ENCODE peak calls at places on chromosomes 1 and 21, in four cellular contexts. W is HepG2, U is SK-N-SH, S is K562. O is an unnamed sample.

GRCh38 chr1:207672525-207673130 is 27.7 kb downstream of the CR1L start:
- DNase-seq in S (peak), U (peak), W (peak), O (peak)

GRCh38 chr1:116855788-116856187 is 53.9 kb upstream of the PTGFRN start:
- DNase-seq in W (no peak), U (peak), S (no peak), O (no peak)

GRCh38 chr1:6358757-6359567 is 34.6 kb downstream of the ACOT7 start:
- DNase-seq in S (no peak), U (peak), W (no peak), O (no peak)

GRCh38 chr21:39033878-39034589 is 149.2 kb downstream of the PSMG1 start:
- DNase-seq in W (peak), U (no peak), S (no peak), O (no peak)

GRCh38 chr21:35940074-35940927 is 120.0 kb downstream of the SETD4 start:
- DNase-seq in S (no peak), U (peak), W (peak), O (peak)

GRCh38 chr1:33152685-33153432 is 29.0 kb downstream of the TRIM62 start:
- DNase-seq in U (peak), W (peak), S (no peak), O (peak)

GRCh38 chr1:167344112-167344511 is 123.4 kb downstream of the POU2F1 start:
- DNase-seq in U (no peak), S (no peak), W (no peak), O (no peak)

GRCh38 chr1:16012590-16013219 is 5.1 kb downstream of the HSPB7 start:
- DNase-seq in S (peak), U (peak), W (peak), O (peak)

GRCh38 chr1:235329139-235329808 is 904 bp downstream of the GGPS1 start:
- DNase-seq in S (peak), W (no peak), U (peak), O (peak)

GRCh38 chr1:169468982-169469381 is 16.8 kb downstream of the SLC19A2 start:
- DNase-seq in U (no peak), S (no peak), W (no peak), O (no peak)

DNA sequence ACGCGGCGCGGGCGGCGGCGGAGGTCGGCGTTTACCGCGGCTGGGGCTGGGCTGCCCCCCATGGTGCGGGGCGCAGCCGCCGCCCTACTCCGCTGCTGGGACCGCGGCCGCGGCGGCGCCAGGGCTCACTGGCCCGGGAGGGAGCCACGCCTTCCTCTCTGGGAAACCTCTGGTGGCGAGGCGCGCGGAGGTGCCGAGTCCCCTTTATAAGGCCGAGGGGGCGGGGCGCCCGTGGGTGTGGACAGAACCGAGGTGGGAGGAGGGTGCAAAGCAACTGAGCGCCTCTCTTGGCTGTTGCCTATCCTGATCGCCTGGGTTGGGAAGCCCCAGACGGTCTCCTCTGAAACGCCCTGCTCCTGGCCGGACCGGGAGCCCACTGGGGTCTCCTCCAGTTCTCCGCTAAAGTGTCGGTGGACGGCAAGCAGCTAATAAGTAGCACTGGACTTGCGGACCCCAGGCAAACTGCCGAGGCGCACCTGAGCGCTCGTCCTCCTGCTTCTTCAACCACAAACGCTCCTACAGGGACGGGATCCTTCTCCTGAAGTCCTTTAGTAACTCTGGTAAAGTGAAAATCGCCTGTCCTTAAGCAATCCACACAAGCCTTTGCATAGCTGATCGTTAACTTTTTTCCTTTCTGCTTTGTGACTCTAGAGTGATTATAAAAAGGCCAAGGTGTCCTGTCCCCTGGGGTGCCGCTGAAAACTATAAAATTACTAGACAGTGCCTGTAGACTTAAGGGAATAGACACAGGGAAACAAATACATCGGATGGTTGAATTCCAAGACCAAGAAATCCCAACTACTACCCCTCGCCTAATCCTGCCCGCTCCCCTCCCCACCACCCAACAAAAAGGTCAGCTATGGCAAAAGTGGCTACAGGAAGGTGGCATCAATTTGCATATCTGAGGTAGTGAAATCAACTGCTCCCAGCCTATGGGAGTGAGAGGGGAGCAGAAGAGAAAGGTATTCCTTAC is at the start of gene PTGER3:
- DNase-seq in S (peak), U (peak), W (peak), O (peak)
- TF ChIP-seq FOXJ3 in S (no peak), U (no peak), W (no peak), O (no peak)

DNA sequence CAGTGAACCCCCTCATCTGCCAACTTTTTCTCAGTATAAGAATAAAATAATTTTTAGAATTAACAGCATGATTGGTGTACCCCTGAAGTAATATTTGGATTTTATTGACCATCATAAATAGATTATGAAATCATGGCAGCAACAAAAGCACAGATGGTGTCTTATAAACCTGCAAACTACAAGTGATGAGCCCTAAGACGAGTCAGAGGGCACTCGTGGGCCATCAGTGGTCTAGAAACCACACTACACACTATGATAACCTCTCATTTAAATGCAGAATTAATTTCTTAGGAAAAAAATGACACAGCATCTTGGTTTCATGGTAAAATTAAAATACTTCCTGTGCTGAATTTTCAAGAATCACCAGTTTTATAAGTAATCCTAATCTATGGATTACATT is 312.4 kb downstream of the PTBP2 start:
- DNase-seq in W (no peak), S (no peak), U (no peak), O (no peak)
- TF ChIP-seq FOXJ3 in W (no peak), S (no peak), U (no peak), O (no peak)

GRCh38 chr1:54879872-54880271 is 7.1 kb downstream of the DHCR24 start:
- DNase-seq in U (no peak), S (no peak), W (no peak), O (no peak)

GRCh38 chr1:54883349-54884102 is 3.5 kb downstream of the DHCR24 start:
- DNase-seq in W (peak), U (no peak), S (no peak), O (no peak)

GRCh38 chr1:54884768-54885167 is 2.2 kb downstream of the DHCR24 start:
- DNase-seq in U (no peak), W (no peak), S (no peak), O (no peak)

GRCh38 chr1:54884135-54884586 is 2.8 kb downstream of the DHCR24 start:
- DNase-seq in W (peak), U (no peak), S (no peak), O (no peak)

GRCh38 chr1:54882483-54882882 is 4.5 kb downstream of the DHCR24 start:
- DNase-seq in U (no peak), W (peak), S (no peak), O (no peak)
- TF ChIP-seq FOXJ3 in U (no peak), W (no peak), S (no peak), O (no peak)

DNA sequence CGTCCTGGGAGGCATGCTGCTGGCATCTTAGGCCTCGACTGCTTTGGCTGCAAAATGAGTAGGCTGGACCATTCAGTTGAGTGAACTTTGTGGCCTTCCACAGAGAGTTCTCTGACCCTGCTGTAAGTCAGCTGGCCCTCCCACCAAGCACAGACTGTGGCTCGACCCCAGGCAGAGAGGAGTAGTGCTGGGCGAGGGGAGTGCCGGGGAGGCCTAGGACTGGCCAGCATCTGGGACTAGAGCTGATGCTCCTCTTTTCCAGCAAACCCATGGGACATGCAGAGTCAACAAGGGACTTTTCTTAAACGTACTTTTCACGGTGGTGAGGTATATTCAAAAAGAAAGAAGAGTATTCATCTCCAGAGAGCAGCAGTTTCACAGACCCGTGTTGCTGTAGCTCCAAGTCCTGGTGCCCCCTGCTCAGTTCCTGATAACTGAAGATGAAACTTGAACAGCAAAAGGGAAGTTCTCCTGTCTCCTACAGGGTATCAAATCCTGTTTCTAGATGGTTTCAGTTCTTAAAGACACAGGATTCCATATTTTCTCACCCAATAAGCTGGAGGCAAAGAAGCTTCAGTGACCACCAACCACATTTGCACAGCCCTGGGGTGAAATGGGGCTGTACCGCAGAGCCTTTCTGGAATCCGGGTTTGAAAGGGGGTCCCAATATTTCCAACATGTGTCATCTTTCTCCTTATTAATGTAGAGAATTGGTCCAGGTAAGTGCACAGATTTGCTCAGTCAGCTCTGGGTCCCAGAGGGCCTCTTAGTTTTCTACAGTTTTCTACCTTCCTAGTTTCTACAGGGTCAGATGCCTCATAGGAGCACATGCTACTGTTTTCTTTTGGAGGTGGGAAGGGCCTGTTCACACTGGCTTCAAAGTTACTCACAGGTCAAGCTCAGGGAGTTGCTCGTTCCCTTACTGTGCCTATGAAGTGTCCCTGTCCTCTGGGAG is 20.9 kb downstream of the BATF3 start:
- DNase-seq in S (no peak), W (no peak), U (no peak), O (no peak)
- TF ChIP-seq FOXJ3 in S (no peak), W (no peak), U (no peak), O (no peak)

O was measured in WTC11.